ENCODE peak calls at places on chromosome 7, in four cellular contexts. U is HepG2, V is K562, R is H1. A is an unnamed sample.

GRCh38 chr7:157964521-157964920 is 623.1 kb downstream of the PTPRN2 start:
- DNase-seq in U (no peak), V (no peak), R (no peak), A (no peak)

GRCh38 chr7:114099337-114099736 is 180.5 kb upstream of the PPP1R3A start:
- DNase-seq in U (no peak), V (no peak), R (no peak), A (no peak)

GRCh38 chr7:142516038-142516501 is 233.2 kb upstream of the PRSS1 start:
- DNase-seq in U (peak), V (peak), R (no peak), A (peak)

GRCh38 chr7:155172141-155172540 is 102.0 kb downstream of the HTR5A start:
- DNase-seq in U (no peak), V (no peak), R (no peak), A (no peak)

GRCh38 chr7:64046041-64046389 is 781 bp downstream of the ZNF727 start:
- DNase-seq in U (no peak), V (no peak), R (no peak), A (no peak)

GRCh38 chr7:57215423-57215822 is 83.2 kb upstream of the ZNF479 start:
- DNase-seq in U (no peak), V (no peak), R (no peak), A (no peak)

GRCh38 chr7:80725181-80725611 is 86.8 kb downstream of the CD36 start:
- DNase-seq in U (no peak), V (no peak), R (no peak), A (no peak)

GRCh38 chr7:5422324-5423271 is 1.0 kb downstream of the TNRC18 start:
- DNase-seq in U (peak), V (peak), R (no peak), A (peak)

GRCh38 chr7:100493476-100494264 is 9.9 kb downstream of the NYAP1 start:
- DNase-seq in U (peak), V (peak), R (no peak), A (no peak)

GRCh38 chr7:132240262-132240661 is 336.0 kb downstream of the PLXNA4 start:
- DNase-seq in U (no peak), V (no peak), R (no peak), A (no peak)

GRCh38 chr7:98641646-98642489 is 24.8 kb downstream of the NPTX2 start:
- DNase-seq in U (peak), V (no peak), R (no peak), A (no peak)

GRCh38 chr7:112150823-112151641 is 55.2 kb downstream of the DOCK4 start:
- DNase-seq in U (no peak), V (no peak), R (no peak), A (no peak)

GRCh38 chr7:135193615-135194081 is 17.7 kb downstream of the WDR91 start:
- DNase-seq in U (peak), V (no peak), R (no peak), A (no peak)

GRCh38 chr7:27116521-27116946 is 14.0 kb downstream of the HOXA4 start:
- DNase-seq in U (no peak), V (no peak), R (no peak), A (no peak)

GRCh38 chr7:16462618-16463017 is 2.9 kb downstream of the SOSTDC1 start:
- DNase-seq in U (no peak), V (no peak), R (no peak), A (no peak)

GRCh38 chr7:30301751-30302150 is 17.4 kb downstream of the ZNRF2 start:
- DNase-seq in U (no peak), V (no peak), R (no peak), A (no peak)

GRCh38 chr7:90766814-90767564 is 170.9 kb downstream of the CDK14 start:
- DNase-seq in U (peak), V (no peak), R (no peak), A (no peak)

GRCh38 chr7:24826662-24827020 is 69.4 kb upstream of the GSDME start:
- DNase-seq in U (no peak), V (no peak), R (no peak), A (no peak)

GRCh38 chr7:97450516-97450915 is 281.4 kb upstream of the TAC1 start:
- DNase-seq in U (no peak), V (peak), R (no peak), A (no peak)

DNA sequence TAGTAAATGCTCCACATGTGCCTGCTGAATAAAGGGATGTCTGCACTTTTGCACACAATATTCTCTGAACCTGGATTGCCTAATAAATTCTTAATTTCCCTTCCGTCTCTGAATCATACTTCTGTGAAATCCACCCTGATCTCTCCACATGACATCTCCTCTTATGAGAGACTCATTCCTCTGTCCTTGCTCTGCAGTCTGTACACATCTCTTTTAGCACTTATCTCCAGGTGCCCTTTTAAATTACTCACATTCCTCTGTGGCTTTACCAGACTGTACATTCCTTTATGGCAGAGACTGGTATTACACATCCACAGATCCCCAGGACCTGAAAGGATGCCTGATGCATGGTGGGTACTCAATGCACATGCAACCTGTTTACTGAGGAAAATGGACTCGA is 527.6 kb downstream of the PHTF2 start:
- DNase-seq in U (no peak), V (no peak), R (no peak), A (no peak)
- TF ChIP-seq CHD2 in U (no peak), V (no peak), R (no peak), A (no peak)

GRCh38 chr7:1662101-1662500 is 8.0 kb upstream of the ELFN1 start:
- DNase-seq in U (peak), V (peak), R (no peak), A (no peak)

GRCh38 chr7:1663857-1664651 is 6.0 kb upstream of the ELFN1 start:
- DNase-seq in U (no peak), V (peak), R (no peak), A (no peak)

GRCh38 chr7:1662767-1663166 is 7.3 kb upstream of the ELFN1 start:
- DNase-seq in U (no peak), V (peak), R (no peak), A (no peak)

GRCh38 chr7:1664711-1665591 is 5.1 kb upstream of the ELFN1 start:
- DNase-seq in U (peak), V (peak), R (no peak), A (peak)

DNA sequence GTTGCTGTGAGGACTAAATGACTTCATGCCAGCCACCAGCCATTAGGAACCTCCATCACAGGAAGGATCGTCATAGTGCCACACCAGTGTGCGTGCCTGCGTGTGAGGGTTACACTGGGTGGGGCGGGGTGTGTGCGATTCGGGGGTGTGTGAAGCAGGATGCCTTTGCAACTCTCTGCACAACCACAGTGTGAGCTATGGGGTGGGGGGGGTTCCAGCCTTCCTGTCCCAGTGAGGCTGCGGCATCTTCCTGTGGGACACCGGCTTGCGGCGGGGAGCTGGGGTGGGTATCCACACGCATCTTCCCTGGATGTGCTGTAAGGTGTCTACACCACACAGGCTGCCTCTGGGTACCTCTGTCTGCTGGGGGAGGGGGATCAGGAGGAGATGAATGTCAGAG is 6.8 kb upstream of the ELFN1 start:
- DNase-seq in U (no peak), V (peak), R (no peak), A (no peak)
- TF ChIP-seq MAFK in U (no peak), V (no peak), R (no peak), A (no peak)

GRCh38 chr7:121235221-121235620 is 93.6 kb upstream of the WNT16 start:
- DNase-seq in U (no peak), V (no peak), R (no peak), A (no peak)
- TF ChIP-seq CHD2 in U (no peak), V (no peak), R (no peak), A (no peak)

DNA sequence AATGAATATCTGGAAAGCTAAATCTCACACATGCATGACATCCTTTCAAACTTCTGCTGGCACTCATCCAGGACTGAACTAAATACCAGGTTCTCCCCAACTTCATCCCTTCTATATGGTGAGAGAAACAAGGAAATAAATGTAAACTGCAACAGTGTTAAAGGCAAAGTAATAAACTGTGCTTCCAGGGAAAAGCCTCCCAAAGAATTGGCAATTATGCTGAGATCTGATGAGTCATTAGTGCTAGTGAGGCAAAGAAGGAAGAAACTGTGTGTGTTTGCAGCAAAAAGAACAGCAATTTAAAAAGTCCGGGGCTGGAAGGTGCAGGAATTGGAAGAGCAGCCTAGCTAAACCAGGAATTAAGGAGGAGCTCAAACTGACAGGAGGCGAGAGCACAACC is 64.4 kb downstream of the HERPUD2 start:
- DNase-seq in U (no peak), V (no peak), R (no peak), A (no peak)
- TF ChIP-seq MAFK in U (no peak), V (no peak), R (no peak), A (no peak)